ENCODE peak calls at places on chromosomes 7 and 10, in ten cellular contexts. G is MCF 10A; C is hepatocyte; D is stimulated activated CD8-positive, alpha-beta memory T cell treated with anti-CD3 and anti-CD28 coated beads, Interleukin-4, amount 100 ng/mL, for 48 hours; O is iPS-NIHi11; I is NCI-H1105; M is mesothelial cell of epicardium; E is SK-MEL-5; B is stimulated activated CD4-positive, alpha-beta T cell treated with anti-CD3 and anti-CD28 coated beads, Interleukin-1b, Interleukin-23, amount 100 ng/mL, for 4 hours; V is brain microvascular endothelial cell. K is an unnamed sample.

GRCh38 chr10:48363617-48364355 is 57.3 kb downstream of the MAPK8 start:
- DNase-seq in G (peak), C (peak), D (no peak), O (peak), I (peak), M (no peak), E (peak), B (no peak), V (peak), K (peak)

GRCh38 chr10:14507156-14507555 is 176.4 kb upstream of the FRMD4A start:
- DNase-seq in G (no peak), C (no peak), D (no peak), O (no peak), I (peak), M (no peak), E (no peak), B (no peak), V (no peak), K (peak)

GRCh38 chr10:47348138-47348651 is at the start of gene RBP3:
- DNase-seq in G (no peak), C (no peak), D (no peak), O (no peak), I (no peak), M (no peak), E (no peak), B (no peak), V (no peak), K (peak)

GRCh38 chr10:88032566-88032965 is 169.1 kb downstream of the PTEN start:
- DNase-seq in G (peak), C (no peak), D (no peak), O (no peak), I (no peak), M (no peak), E (no peak), B (no peak), V (peak), K (no peak)

GRCh38 chr10:113133497-113133896 is 183.4 kb downstream of the TCF7L2 start:
- DNase-seq in G (no peak), C (no peak), D (no peak), O (no peak), I (no peak), M (no peak), E (no peak), B (no peak), V (peak), K (no peak)

GRCh38 chr10:31278279-31278941 is 40.6 kb upstream of the ZEB1 start:
- DNase-seq in G (no peak), C (no peak), D (no peak), O (no peak), I (no peak), M (no peak), E (no peak), B (no peak), V (no peak), K (no peak)

GRCh38 chr10:17025444-17026295 is 103.9 kb downstream of the CUBN start:
- DNase-seq in G (peak), C (peak), D (peak), O (no peak), I (no peak), M (no peak), E (no peak), B (peak), V (peak), K (no peak)

GRCh38 chr7:341841-342638 is 52.1 kb downstream of the FOXL3 start:
- DNase-seq in G (no peak), C (peak), D (no peak), O (no peak), I (no peak), M (no peak), E (no peak), B (no peak), V (no peak), K (peak)

GRCh38 chr10:8919291-8919690 is 864.8 kb downstream of the GATA3 start:
- DNase-seq in G (no peak), C (no peak), D (no peak), O (no peak), I (no peak), M (no peak), E (no peak), B (no peak), V (no peak), K (no peak)

GRCh38 chr7:87435546-87435945 is 39.9 kb downstream of the ABCB4 start:
- DNase-seq in G (no peak), C (no peak), D (no peak), O (peak), I (no peak), M (no peak), E (no peak), B (no peak), V (no peak), K (no peak)

GRCh38 chr10:99733366-99733765 is 1.3 kb downstream of the CUTC start:
- DNase-seq in G (no peak), C (no peak), D (no peak), O (no peak), I (no peak), M (no peak), E (no peak), B (no peak), V (no peak), K (peak)

GRCh38 chr7:84025332-84025927 is 169.2 kb downstream of the SEMA3A start:
- DNase-seq in G (peak), C (peak), D (no peak), O (peak), I (no peak), M (no peak), E (peak), B (no peak), V (peak), K (peak)

GRCh38 chr10:8060010-8060703 is 5.7 kb downstream of the GATA3 start:
- DNase-seq in G (peak), C (peak), D (peak), O (no peak), I (no peak), M (no peak), E (no peak), B (no peak), V (no peak), K (peak)

GRCh38 chr7:129168219-129168991 is 20.0 kb upstream of the SMO start:
- DNase-seq in G (no peak), C (peak), D (no peak), O (peak), I (peak), M (no peak), E (no peak), B (no peak), V (no peak), K (no peak)

GRCh38 chr10:129968937-129969527 is 5.0 kb upstream of the EBF3 start:
- DNase-seq in G (no peak), C (peak), D (peak), O (peak), I (no peak), M (peak), E (no peak), B (no peak), V (peak), K (peak)

GRCh38 chr7:121561717-121562116 is 165.6 kb upstream of the FAM3C start:
- DNase-seq in G (peak), C (no peak), D (no peak), O (no peak), I (peak), M (no peak), E (no peak), B (no peak), V (no peak), K (no peak)

GRCh38 chr7:17965600-17965999 is 25.3 kb upstream of the SNX13 start:
- DNase-seq in G (peak), C (no peak), D (no peak), O (no peak), I (no peak), M (no peak), E (no peak), B (no peak), V (peak), K (no peak)

GRCh38 chr10:121426307-121426706 is 171.9 kb downstream of the FGFR2 start:
- DNase-seq in G (peak), C (no peak), D (no peak), O (peak), I (no peak), M (no peak), E (peak), B (no peak), V (no peak), K (peak)

GRCh38 chr10:32957341-32958084 is 517 bp downstream of the ITGB1 start:
- DNase-seq in G (peak), C (peak), D (peak), O (peak), I (no peak), M (peak), E (peak), B (peak), V (no peak), K (peak)

GRCh38 chr10:59903871-59904270 is 2.5 kb downstream of the CCDC6 start:
- DNase-seq in G (peak), C (no peak), D (no peak), O (no peak), I (no peak), M (no peak), E (no peak), B (no peak), V (no peak), K (no peak)

GRCh38 chr7:155974186-155974897 is 162.1 kb upstream of the SHH start:
- DNase-seq in G (no peak), C (no peak), D (peak), O (no peak), I (no peak), M (peak), E (no peak), B (no peak), V (no peak), K (no peak)

GRCh38 chr10:128275405-128275804 is 149.2 kb upstream of the MKI67 start:
- DNase-seq in G (no peak), C (no peak), D (peak), O (no peak), I (peak), M (no peak), E (no peak), B (no peak), V (no peak), K (no peak)

GRCh38 chr7:116138202-116138801 is 72.0 kb upstream of the TES start:
- DNase-seq in G (peak), C (peak), D (no peak), O (peak), I (peak), M (no peak), E (peak), B (no peak), V (peak), K (peak)

GRCh38 chr7:98562336-98563182 is 54.5 kb upstream of the NPTX2 start:
- DNase-seq in G (no peak), C (no peak), D (no peak), O (no peak), I (peak), M (no peak), E (no peak), B (no peak), V (no peak), K (no peak)

GRCh38 chr10:23442936-23443335 is 4.1 kb downstream of the OTUD1 start:
- DNase-seq in G (peak), C (no peak), D (no peak), O (no peak), I (no peak), M (no peak), E (no peak), B (no peak), V (no peak), K (no peak)

GRCh38 chr10:77531441-77532001 is 106.1 kb downstream of the KCNMA1 start:
- DNase-seq in G (peak), C (peak), D (no peak), O (peak), I (no peak), M (no peak), E (peak), B (no peak), V (peak), K (no peak)

K was measured in small intestine.